ENCODE peak calls at places on chromosomes 3 and 15, in six cellular contexts. One of them, this sample, is unnamed.

GRCh38 chr15:51390932-51391432 is 49.5 kb downstream of the GLDN start:
- DNase-seq in hippocampal formation: no peak
- DNase-seq in left colon: no peak
- DNase-seq in stomach: no peak
- DNase-seq in AML-193: no peak
- DNase-seq in A172: no peak
- DNase-seq in this sample: no peak

GRCh38 chr3:134601539-134602439 is 49.0 kb downstream of the KY start:
- DNase-seq in hippocampal formation: peak
- DNase-seq in left colon: peak
- DNase-seq in stomach: no peak
- DNase-seq in AML-193: no peak
- DNase-seq in A172: peak
- DNase-seq in this sample: peak

GRCh38 chr15:35671197-35671596 is 125.2 kb upstream of the DPH6 start:
- DNase-seq in hippocampal formation: no peak
- DNase-seq in left colon: no peak
- DNase-seq in stomach: no peak
- DNase-seq in AML-193: no peak
- DNase-seq in A172: no peak
- DNase-seq in this sample: no peak

GRCh38 chr3:23950303-23950702 is 5.2 kb downstream of the NR1D2 start:
- DNase-seq in hippocampal formation: no peak
- DNase-seq in left colon: no peak
- DNase-seq in stomach: no peak
- DNase-seq in AML-193: peak
- DNase-seq in A172: no peak
- DNase-seq in this sample: no peak

GRCh38 chr15:98699591-98700424 is 51.5 kb downstream of the IGF1R start:
- DNase-seq in hippocampal formation: no peak
- DNase-seq in left colon: no peak
- DNase-seq in stomach: no peak
- DNase-seq in AML-193: no peak
- DNase-seq in A172: no peak
- DNase-seq in this sample: no peak

GRCh38 chr3:30233924-30234666 is 372.3 kb upstream of the TGFBR2 start:
- DNase-seq in hippocampal formation: no peak
- DNase-seq in left colon: no peak
- DNase-seq in stomach: no peak
- DNase-seq in AML-193: no peak
- DNase-seq in A172: no peak
- DNase-seq in this sample: no peak

GRCh38 chr3:113287111-113287817 is 75.9 kb downstream of the BOC start:
- DNase-seq in hippocampal formation: no peak
- DNase-seq in left colon: no peak
- DNase-seq in stomach: no peak
- DNase-seq in AML-193: no peak
- DNase-seq in A172: peak
- DNase-seq in this sample: no peak

GRCh38 chr15:35663956-35664355 is 118.0 kb upstream of the DPH6 start:
- DNase-seq in hippocampal formation: no peak
- DNase-seq in left colon: no peak
- DNase-seq in stomach: no peak
- DNase-seq in AML-193: no peak
- DNase-seq in A172: no peak
- DNase-seq in this sample: no peak

GRCh38 chr15:87896926-87897325 is 359.6 kb downstream of the NTRK3 start:
- DNase-seq in hippocampal formation: peak
- DNase-seq in left colon: no peak
- DNase-seq in stomach: no peak
- DNase-seq in AML-193: no peak
- DNase-seq in A172: no peak
- DNase-seq in this sample: no peak

GRCh38 chr3:82281205-82281604 is 519.8 kb upstream of the GBE1 start:
- DNase-seq in hippocampal formation: no peak
- DNase-seq in left colon: no peak
- DNase-seq in stomach: no peak
- DNase-seq in AML-193: no peak
- DNase-seq in A172: peak
- DNase-seq in this sample: no peak

GRCh38 chr3:94739420-94739819 is 676.6 kb downstream of the NSUN3 start:
- DNase-seq in hippocampal formation: no peak
- DNase-seq in left colon: no peak
- DNase-seq in stomach: no peak
- DNase-seq in AML-193: no peak
- DNase-seq in A172: no peak
- DNase-seq in this sample: no peak

GRCh38 chr3:99945328-99945995 is 127.8 kb downstream of the CMSS1 start:
- DNase-seq in hippocampal formation: no peak
- DNase-seq in left colon: peak
- DNase-seq in stomach: peak
- DNase-seq in AML-193: no peak
- DNase-seq in A172: no peak
- DNase-seq in this sample: no peak

GRCh38 chr3:36957862-36958686 is 13.2 kb upstream of the TRANK1 start:
- DNase-seq in hippocampal formation: no peak
- DNase-seq in left colon: no peak
- DNase-seq in stomach: no peak
- DNase-seq in AML-193: no peak
- DNase-seq in A172: peak
- DNase-seq in this sample: no peak

GRCh38 chr3:56130036-56130435 is 338.2 kb downstream of the ERC2 start:
- DNase-seq in hippocampal formation: no peak
- DNase-seq in left colon: no peak
- DNase-seq in stomach: no peak
- DNase-seq in AML-193: no peak
- DNase-seq in A172: no peak
- DNase-seq in this sample: no peak

GRCh38 chr3:156553705-156554356 is 1.1 kb downstream of the SSR3 start:
- DNase-seq in hippocampal formation: no peak
- DNase-seq in left colon: no peak
- DNase-seq in stomach: no peak
- DNase-seq in AML-193: peak
- DNase-seq in A172: peak
- DNase-seq in this sample: no peak

This sample was measured in ecto neural progenitor cell.